ENCODE peak calls at places on chromosome 2, in seven cellular contexts. K, T, O, U, S, M and C are unnamed samples.

GRCh38 chr2:98333922-98334321 is 12.3 kb upstream of the CNGA3 start:
- DNase-seq in K (no peak), T (no peak), O (no peak), U (no peak), S (no peak), M (no peak), C (no peak)

GRCh38 chr2:234136461-234136860 is 86.0 kb downstream of the SPP2 start:
- DNase-seq in K (peak), T (peak), O (no peak), U (peak), S (no peak), M (no peak), C (no peak)

GRCh38 chr2:108621087-108621559 is 86.9 kb downstream of the LIMS1 start:
- DNase-seq in K (no peak), T (peak), O (peak), U (peak), S (no peak), M (peak), C (peak)

GRCh38 chr2:193527146-193527545 is 1332.4 kb upstream of the TMEFF2 start:
- DNase-seq in K (no peak), T (no peak), O (no peak), U (no peak), S (no peak), M (no peak), C (no peak)

GRCh38 chr2:17326717-17327116 is 191.5 kb downstream of the RAD51AP2 start:
- DNase-seq in K (no peak), T (no peak), O (no peak), U (no peak), S (no peak), M (no peak), C (no peak)

GRCh38 chr2:149087751-149088150 is 49.3 kb downstream of the LYPD6B start:
- DNase-seq in K (no peak), T (no peak), O (no peak), U (peak), S (no peak), M (no peak), C (no peak)

GRCh38 chr2:2825516-2826208 is 494.6 kb upstream of the MYT1L start:
- DNase-seq in K (peak), T (no peak), O (no peak), U (no peak), S (no peak), M (no peak), C (no peak)

GRCh38 chr2:15995603-15996002 is 55.3 kb downstream of the MYCN start:
- DNase-seq in K (no peak), T (no peak), O (no peak), U (no peak), S (no peak), M (no peak), C (no peak)

GRCh38 chr2:55843096-55843991 is 80.2 kb downstream of the EFEMP1 start:
- DNase-seq in K (no peak), T (peak), O (no peak), U (peak), S (no peak), M (no peak), C (no peak)

GRCh38 chr2:193428336-193428818 is 1233.6 kb upstream of the TMEFF2 start:
- DNase-seq in K (no peak), T (no peak), O (no peak), U (no peak), S (no peak), M (no peak), C (no peak)

GRCh38 chr2:30037016-30037415 is 109.8 kb upstream of the YPEL5 start:
- DNase-seq in K (peak), T (peak), O (no peak), U (no peak), S (no peak), M (no peak), C (no peak)

DNA sequence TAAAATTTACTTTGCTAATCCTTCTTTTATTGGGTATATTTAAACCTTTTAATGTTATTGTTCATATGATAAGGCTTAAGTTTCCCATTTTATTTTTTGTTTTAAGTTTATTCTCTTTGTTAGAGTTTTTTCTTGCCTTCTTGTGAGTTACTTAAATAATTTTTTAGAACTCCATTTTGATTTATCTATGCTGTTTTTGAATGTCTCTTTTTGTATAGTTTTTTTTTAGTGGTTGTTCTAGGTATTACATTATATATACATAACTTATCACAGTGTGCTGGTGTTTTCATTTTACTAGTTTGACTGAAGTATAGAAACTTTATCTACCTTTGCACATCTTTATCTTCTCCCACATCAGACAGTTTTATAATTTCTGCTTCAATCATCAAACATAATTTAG is 49.4 kb upstream of the TGFA start:
- DNase-seq in K (no peak), T (no peak), O (no peak), U (no peak), S (no peak), M (no peak), C (no peak)
- TF ChIP-seq CTCF in K (no peak), T (no peak), O (no peak), U (no peak), S (no peak), M (no peak), C (peak)

GRCh38 chr2:176821350-176821749 is 391.2 kb upstream of the HNRNPA3 start:
- DNase-seq in K (no peak), T (no peak), O (no peak), U (no peak), S (no peak), M (no peak), C (no peak)
- TF ChIP-seq CTCF in K (no peak), T (no peak), O (no peak), U (no peak), S (no peak), M (no peak), C (no peak)

DNA sequence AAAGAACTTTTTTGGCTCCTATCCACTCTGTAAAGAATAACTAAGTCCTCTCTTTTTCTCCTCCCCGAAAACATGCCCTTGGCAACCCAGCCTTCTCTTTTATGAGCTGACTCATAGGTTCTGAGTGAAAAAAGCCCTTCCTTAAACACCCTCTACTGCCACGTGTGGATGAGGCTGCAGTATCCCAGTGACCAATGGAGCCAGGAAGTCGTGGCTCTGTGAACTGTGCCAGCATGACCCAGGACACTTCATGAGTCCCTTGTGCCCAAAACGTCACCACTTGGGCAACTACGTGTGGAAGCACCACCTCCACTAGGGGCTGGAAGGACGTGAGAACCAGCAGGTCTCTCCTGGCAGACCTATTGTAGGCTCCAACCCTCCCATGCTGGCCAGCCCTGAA is 349.6 kb downstream of the TNS1 start:
- DNase-seq in K (peak), T (peak), O (no peak), U (peak), S (peak), M (no peak), C (peak)
- TF ChIP-seq CTCF in K (peak), T (peak), O (no peak), U (no peak), S (no peak), M (no peak), C (no peak)

DNA sequence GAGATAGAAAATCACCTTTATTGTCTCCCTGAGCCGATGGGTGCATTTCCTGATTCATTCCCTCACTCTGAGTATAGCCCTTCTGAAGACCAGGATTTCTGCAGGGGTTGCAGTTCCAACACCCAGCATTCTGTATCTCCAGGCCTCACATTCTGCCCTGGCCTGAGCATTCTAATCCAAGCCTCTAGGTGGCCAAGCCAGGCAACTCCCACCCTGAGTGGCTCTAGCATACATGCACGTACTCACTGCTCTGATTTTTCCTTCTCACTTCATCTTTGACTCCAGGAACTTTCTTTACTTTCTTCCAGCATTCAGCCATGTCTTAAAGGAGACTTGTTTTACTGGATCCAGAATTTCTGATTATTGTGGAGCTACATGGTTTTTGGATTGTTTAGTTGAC is 100.7 kb upstream of the STK39 start:
- DNase-seq in K (no peak), T (no peak), O (peak), U (peak), S (peak), M (no peak), C (no peak)
- TF ChIP-seq CTCF in K (peak), T (peak), O (peak), U (no peak), S (peak), M (no peak), C (peak)

GRCh38 chr2:113966171-113966570 is 76.3 kb downstream of the ACTR3 start:
- DNase-seq in K (no peak), T (no peak), O (no peak), U (no peak), S (no peak), M (no peak), C (no peak)
- TF ChIP-seq CTCF in K (no peak), T (no peak), O (no peak), U (no peak), S (no peak), M (no peak), C (no peak)

DNA sequence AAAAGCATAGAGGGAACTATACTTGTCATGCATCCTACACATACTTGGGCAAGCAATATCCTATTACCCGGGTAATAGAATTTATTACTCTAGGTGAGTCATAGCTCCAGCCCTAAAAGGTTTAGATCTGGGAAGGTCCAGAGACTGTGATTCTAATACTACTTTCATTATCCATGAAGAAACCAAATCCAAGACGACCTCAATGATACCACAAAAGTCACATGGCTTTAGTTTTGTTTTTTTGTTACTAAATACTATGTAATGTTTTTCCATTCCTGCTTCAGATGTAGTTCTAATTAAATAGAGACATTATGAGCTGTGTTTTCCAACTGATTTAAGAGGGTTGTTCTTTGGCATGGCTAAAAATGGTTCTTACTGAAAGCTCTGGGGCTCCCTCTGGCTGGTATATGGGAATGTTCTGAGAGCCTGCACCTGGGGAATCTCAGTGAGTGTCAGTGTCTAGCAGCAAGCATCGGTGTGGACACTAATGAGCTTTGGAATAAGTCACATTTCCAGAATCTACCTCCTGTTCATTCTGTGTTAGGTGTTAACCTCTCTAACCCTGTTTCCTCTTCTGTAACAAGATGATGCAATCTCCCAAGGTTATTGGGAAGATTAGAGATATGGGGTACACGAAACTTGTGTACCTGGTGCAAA is 20.5 kb upstream of the IL1RL2 start:
- DNase-seq in K (no peak), T (peak), O (no peak), U (peak), S (no peak), M (no peak), C (no peak)
- TF ChIP-seq CTCF in K (peak), T (peak), O (peak), U (peak), S (peak), M (no peak), C (peak)

GRCh38 chr2:65620524-65620923 is 188.1 kb upstream of the SPRED2 start:
- DNase-seq in K (no peak), T (no peak), O (no peak), U (no peak), S (no peak), M (no peak), C (no peak)
- TF ChIP-seq CTCF in K (no peak), T (no peak), O (no peak), U (no peak), S (no peak), M (no peak), C (no peak)

GRCh38 chr2:180523629-180524340 is 456.6 kb upstream of the UBE2E3 start:
- DNase-seq in K (no peak), T (peak), O (no peak), U (peak), S (no peak), M (no peak), C (no peak)

GRCh38 chr2:180516204-180516603 is 464.2 kb upstream of the UBE2E3 start:
- DNase-seq in K (no peak), T (no peak), O (no peak), U (no peak), S (no peak), M (no peak), C (no peak)

GRCh38 chr2:180520816-180521595 is 459.4 kb upstream of the UBE2E3 start:
- DNase-seq in K (no peak), T (peak), O (no peak), U (peak), S (no peak), M (no peak), C (no peak)

GRCh38 chr2:180519276-180519675 is 461.1 kb upstream of the UBE2E3 start:
- DNase-seq in K (no peak), T (peak), O (no peak), U (peak), S (no peak), M (no peak), C (no peak)

DNA sequence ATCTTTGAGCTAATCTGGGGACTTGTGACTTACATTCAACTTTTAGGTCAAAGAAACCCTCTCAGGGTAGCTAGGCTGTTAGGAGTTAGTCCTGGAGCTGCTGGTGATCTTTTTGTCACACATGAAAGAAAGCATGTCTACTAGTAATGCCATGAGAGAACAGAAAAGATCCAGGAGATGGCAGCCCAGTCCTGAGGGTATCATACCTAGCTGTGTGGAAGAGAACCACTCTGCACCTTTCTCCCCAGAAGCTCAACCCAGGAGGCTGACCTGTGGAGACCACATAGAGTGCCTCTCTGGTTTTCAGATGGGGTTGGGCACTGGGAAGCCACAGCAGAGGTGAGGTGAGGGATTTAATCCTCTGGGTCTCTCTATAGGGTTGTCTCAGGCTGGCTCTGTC is 460.2 kb upstream of the UBE2E3 start:
- DNase-seq in K (no peak), T (peak), O (no peak), U (no peak), S (no peak), M (no peak), C (no peak)
- TF ChIP-seq CTCF in K (no peak), T (peak), O (no peak), U (no peak), S (no peak), M (no peak), C (peak)